ENCODE peak calls at places on chromosomes 5 and 9, in four cellular contexts. G is choroid plexus epithelial cell, T is mucosa of descending colon, X is MCF 10A. J is an unnamed sample.
A peak's percentile ranks its signal among the peaks of the same experiment; 100 is the strongest.

GRCh38 chr9:134968011-134968822 is 50.5 kb upstream of the FCN1 start:
- DNase-seq in G (peak; percentile 69), T (no peak), X (no peak), J (peak; percentile 23)

GRCh38 chr5:109876941-109877669 is 187.4 kb downstream of the MAN2A1 start:
- DNase-seq in G (peak; percentile 13), T (no peak), X (peak; percentile 80), J (peak; percentile 11)

GRCh38 chr5:83509535-83509934 is 38.0 kb downstream of the VCAN start:
- DNase-seq in G (peak; percentile 71), T (no peak), X (peak; percentile 95), J (no peak)

GRCh38 chr9:89935791-89936190 is 331.0 kb downstream of the GADD45G start:
- DNase-seq in G (no peak), T (no peak), X (no peak), J (no peak)

GRCh38 chr5:136174021-136174659 is 18.8 kb downstream of the SMIM32 start:
- DNase-seq in G (peak; percentile 85), T (no peak), X (peak; percentile 69), J (peak; percentile 53)

GRCh38 chr5:1045960-1046560 is 37.5 kb downstream of the NKD2 start:
- DNase-seq in G (no peak), T (no peak), X (no peak), J (no peak)

GRCh38 chr5:37791321-37791720 is 48.5 kb downstream of the GDNF start:
- DNase-seq in G (no peak), T (no peak), X (no peak), J (no peak)

GRCh38 chr5:56050566-56051292 is 56.0 kb upstream of the IL6ST start:
- DNase-seq in G (no peak), T (no peak), X (no peak), J (no peak)

GRCh38 chr5:85656050-85656449 is 961.7 kb upstream of the COX7C start:
- DNase-seq in G (no peak), T (no peak), X (no peak), J (no peak)

GRCh38 chr5:132065951-132066701 is 5.7 kb downstream of the IL3 start:
- DNase-seq in G (no peak), T (no peak), X (no peak), J (no peak)

GRCh38 chr9:134055981-134056461 is 11.8 kb downstream of the BRD3 start:
- DNase-seq in G (peak; percentile 65), T (peak; percentile 81), X (peak; percentile 91), J (no peak)

GRCh38 chr9:85536076-85536475 is 205.7 kb downstream of the AGTPBP1 start:
- DNase-seq in G (peak; percentile 81), T (no peak), X (peak; percentile 87), J (peak; percentile 82)

GRCh38 chr9:130112244-130113151 is 58.8 kb downstream of the GPR107 start:
- DNase-seq in G (no peak), T (no peak), X (no peak), J (peak; percentile 33)

GRCh38 chr5:107040907-107041306 is 629.8 kb downstream of the EFNA5 start:
- DNase-seq in G (no peak), T (no peak), X (no peak), J (no peak)

GRCh38 chr5:125267636-125268248 is 521.3 kb upstream of the ZNF608 start:
- DNase-seq in G (no peak), T (no peak), X (no peak), J (no peak)

GRCh38 chr9:131590907-131591844 is 45.9 kb downstream of the PRRT1B start:
- DNase-seq in G (peak; percentile 86), T (peak; percentile 87), X (peak; percentile 77), J (peak; percentile 61)

GRCh38 chr9:110669439-110669838 is 848 bp downstream of the MUSK start:
- DNase-seq in G (peak; percentile 74), T (no peak), X (peak; percentile 73), J (no peak)

GRCh38 chr5:82004511-82004910 is 32.7 kb downstream of the ATG10 start:
- DNase-seq in G (peak; percentile 56), T (no peak), X (peak; percentile 23), J (peak; percentile 60)

GRCh38 chr5:173456751-173457171 is 128.5 kb upstream of the STC2 start:
- DNase-seq in G (peak; percentile 64), T (no peak), X (peak; percentile 54), J (peak; percentile 85)

GRCh38 chr5:145237843-145238242 is 597.3 kb downstream of the PRELID2 start:
- DNase-seq in G (peak; percentile 85), T (no peak), X (peak; percentile 90), J (peak; percentile 53)

GRCh38 chr5:44907396-44907795 is 98.6 kb downstream of the MRPS30 start:
- DNase-seq in G (no peak), T (no peak), X (no peak), J (no peak)

GRCh38 chr5:93302711-93303110 is 278.3 kb downstream of the NR2F1-AS1 start:
- DNase-seq in G (peak; percentile 31), T (no peak), X (no peak), J (no peak)

GRCh38 chr9:93252116-93252780 is 68.3 kb downstream of the WNK2 start:
- DNase-seq in G (no peak), T (peak; percentile 9), X (no peak), J (no peak)

GRCh38 chr5:96936431-96937221 is 746 bp downstream of the LNPEP start:
- DNase-seq in G (peak; percentile 42), T (no peak), X (peak; percentile 37), J (no peak)

GRCh38 chr5:15391648-15392392 is 108.2 kb upstream of the FBXL7 start:
- DNase-seq in G (peak; percentile 69), T (no peak), X (no peak), J (no peak)

GRCh38 chr9:114771901-114772300 is 33.9 kb downstream of the TNFSF15 start:
- DNase-seq in G (peak; percentile 24), T (no peak), X (peak; percentile 54), J (no peak)

GRCh38 chr5:132086277-132086794 is 12.7 kb downstream of the CSF2 start:
- DNase-seq in G (peak; percentile 86), T (no peak), X (peak; percentile 99), J (peak; percentile 92)

GRCh38 chr9:104009853-104010252 is 84.3 kb upstream of the SMC2 start:
- DNase-seq in G (peak; percentile 22), T (no peak), X (peak; percentile 58), J (peak; percentile 24)

DNA sequence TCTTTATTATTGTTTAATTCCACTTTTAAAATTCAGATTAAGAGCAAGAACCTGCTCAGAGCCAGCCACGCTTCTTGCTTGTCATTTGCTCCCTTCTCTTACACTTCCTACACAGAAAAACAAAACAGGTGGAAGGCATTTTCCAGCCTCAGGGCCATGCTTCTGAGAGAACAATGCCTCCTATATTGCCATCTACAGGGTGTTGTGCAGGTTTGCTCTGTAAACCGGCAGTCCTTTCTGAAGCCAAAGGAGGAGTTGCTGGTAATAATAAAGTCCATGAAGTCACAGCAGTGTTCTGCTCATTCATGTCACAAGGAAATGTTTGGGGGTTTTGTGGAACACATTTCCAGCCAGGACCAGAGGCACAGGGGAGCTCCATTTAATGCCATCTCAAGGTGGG is 16.1 kb upstream of the PRLR start:
- DNase-seq in G (no peak), T (no peak), X (no peak), J (no peak)
- TF ChIP-seq CTCF in G (peak; percentile 22), T (peak; percentile 28), X (no peak), J (peak; percentile 16)

DNA sequence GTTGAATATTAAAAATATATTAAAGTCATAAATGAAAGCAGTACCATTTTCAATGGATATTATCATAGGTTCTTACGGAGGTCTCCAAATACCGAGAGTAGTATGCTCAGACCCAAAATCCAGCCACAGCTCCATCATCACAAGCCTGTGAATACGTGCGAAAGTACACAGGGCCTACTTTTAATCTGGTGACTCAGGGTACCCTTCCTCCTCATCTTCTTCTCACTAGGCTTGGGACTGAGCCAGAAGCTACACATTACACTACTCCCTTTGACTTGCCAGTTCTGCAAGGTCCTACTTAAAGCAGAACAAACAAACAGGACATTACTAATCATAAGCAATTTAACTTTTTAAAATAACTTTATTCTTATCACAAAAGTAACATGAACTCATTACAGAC is 7.6 kb upstream of the RIC1 start:
- DNase-seq in G (peak; percentile 72), T (no peak), X (peak; percentile 90), J (peak; percentile 84)
- TF ChIP-seq CTCF in G (no peak), T (no peak), X (no peak), J (no peak)

DNA sequence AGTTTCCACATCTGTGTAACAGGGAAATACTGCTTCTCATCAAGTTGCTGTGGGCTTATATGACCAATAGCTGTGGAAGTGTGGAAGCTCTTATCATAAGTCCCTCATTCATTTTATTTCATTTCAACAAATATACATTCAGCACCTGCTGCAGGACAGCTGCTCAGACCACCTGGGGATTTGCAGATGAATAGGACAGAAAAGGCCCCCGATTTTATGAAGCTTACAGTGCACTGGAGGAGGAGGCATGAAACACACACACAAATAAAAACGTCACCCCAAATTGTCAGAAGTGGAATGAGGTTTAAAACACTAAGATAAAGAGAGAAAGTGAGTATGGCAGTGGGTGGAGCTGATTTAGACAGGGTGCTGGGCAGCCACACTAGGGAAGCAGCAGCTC is 107.2 kb downstream of the DRD1 start:
- DNase-seq in G (no peak), T (no peak), X (no peak), J (no peak)
- TF ChIP-seq CTCF in G (no peak), T (no peak), X (no peak), J (no peak)

GRCh38 chr9:36997414-36997813 is 36.7 kb downstream of the PAX5 start:
- DNase-seq in G (no peak), T (no peak), X (no peak), J (peak; percentile 3)
- TF ChIP-seq CTCF in G (no peak), T (no peak), X (no peak), J (no peak)

DNA sequence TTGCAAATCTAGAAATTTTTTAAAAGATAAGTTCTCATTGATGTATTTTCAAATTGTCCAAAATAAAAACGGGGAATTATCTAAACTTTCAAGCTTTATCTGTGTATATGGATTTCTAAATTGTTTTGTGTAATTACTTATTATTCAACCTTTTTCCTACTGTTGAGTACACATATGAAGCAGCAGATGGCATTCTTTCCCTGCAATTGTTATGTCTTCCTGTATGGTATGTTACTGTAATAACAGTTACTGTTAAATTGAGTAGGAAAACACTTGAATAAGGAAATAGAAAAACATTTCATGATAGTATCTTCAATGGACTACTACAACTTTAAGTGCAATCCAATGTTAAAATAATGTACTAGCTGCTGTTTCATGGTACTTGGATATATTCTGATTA is 124.8 kb downstream of the RANBP17 start:
- DNase-seq in G (peak; percentile 72), T (no peak), X (peak; percentile 48), J (no peak)
- TF ChIP-seq CTCF in G (peak; percentile 47), T (no peak), X (peak; percentile 33), J (peak; percentile 13)